ENCODE peak calls at places on chromosomes 13 and 19, in four cellular contexts. One of them, this sample, is unnamed.

GRCh38 chr13:30880756-30881155 is 25.3 kb upstream of the MEDAG start:
- DNase-seq in activated T-cell treated with anti-CD3 and anti-CD28 coated beads, Interleukin-2, amount 50 U/mL, for 4 hours: no peak
- DNase-seq in head of caudate nucleus: no peak
- DNase-seq in thoracic aorta: no peak
- DNase-seq in this sample: no peak

GRCh38 chr19:45418812-45419211 is 4.9 kb downstream of the ERCC1 start:
- DNase-seq in activated T-cell treated with anti-CD3 and anti-CD28 coated beads, Interleukin-2, amount 50 U/mL, for 4 hours: no peak
- DNase-seq in head of caudate nucleus: no peak
- DNase-seq in thoracic aorta: no peak
- DNase-seq in this sample: peak; percentile 59

GRCh38 chr19:38303517-38304351 is at the start of gene C19orf33:
- DNase-seq in activated T-cell treated with anti-CD3 and anti-CD28 coated beads, Interleukin-2, amount 50 U/mL, for 4 hours: no peak
- DNase-seq in head of caudate nucleus: no peak
- DNase-seq in thoracic aorta: no peak
- DNase-seq in this sample: no peak

GRCh38 chr19:1783354-1783753 is 28.7 kb downstream of the ATP8B3 start:
- DNase-seq in activated T-cell treated with anti-CD3 and anti-CD28 coated beads, Interleukin-2, amount 50 U/mL, for 4 hours: no peak
- DNase-seq in head of caudate nucleus: no peak
- DNase-seq in thoracic aorta: no peak
- DNase-seq in this sample: no peak

GRCh38 chr13:90533866-90534265 is 813.6 kb upstream of the MIR17HG start:
- DNase-seq in activated T-cell treated with anti-CD3 and anti-CD28 coated beads, Interleukin-2, amount 50 U/mL, for 4 hours: no peak
- DNase-seq in head of caudate nucleus: no peak
- DNase-seq in thoracic aorta: no peak
- DNase-seq in this sample: peak; percentile 13

GRCh38 chr13:85313761-85314503 is 485.3 kb downstream of the SLITRK6 start:
- DNase-seq in activated T-cell treated with anti-CD3 and anti-CD28 coated beads, Interleukin-2, amount 50 U/mL, for 4 hours: no peak
- DNase-seq in head of caudate nucleus: no peak
- DNase-seq in thoracic aorta: no peak
- DNase-seq in this sample: no peak

GRCh38 chr13:100208002-100208401 is 119.1 kb downstream of the PCCA start:
- DNase-seq in activated T-cell treated with anti-CD3 and anti-CD28 coated beads, Interleukin-2, amount 50 U/mL, for 4 hours: no peak
- DNase-seq in head of caudate nucleus: no peak
- DNase-seq in thoracic aorta: no peak
- DNase-seq in this sample: no peak

GRCh38 chr19:17602217-17602616 is 46.8 kb downstream of the COLGALT1 start:
- DNase-seq in activated T-cell treated with anti-CD3 and anti-CD28 coated beads, Interleukin-2, amount 50 U/mL, for 4 hours: no peak
- DNase-seq in head of caudate nucleus: no peak
- DNase-seq in thoracic aorta: no peak
- DNase-seq in this sample: no peak